ENCODE peak calls at places on chromosome 3, in nine cellular contexts. M, J, B, C, V, N, Q, F and Z are unnamed samples.

GRCh38 chr3:41943444-41943843 is 18.5 kb downstream of the ULK4 start:
- DNase-seq in Q (no peak), V (no peak), F (no peak), N (no peak), J (no peak), B (no peak), M (no peak), C (no peak), Z (no peak)

GRCh38 chr3:113485161-113485609 is 29.8 kb downstream of the SPICE1 start:
- DNase-seq in F (no peak), J (no peak), B (no peak), N (no peak), M (no peak), V (no peak), C (peak), Q (no peak), Z (no peak)

GRCh38 chr3:64067510-64068346 is 44.4 kb upstream of the PSMD6 start:
- DNase-seq in M (no peak), B (no peak), N (no peak), F (no peak), C (no peak), J (no peak), V (no peak), Q (no peak), Z (no peak)

GRCh38 chr3:151290673-151291072 is 12.3 kb upstream of the P2RY14 start:
- DNase-seq in M (no peak), N (no peak), J (peak), C (no peak), B (no peak), F (no peak), Q (no peak), V (no peak), Z (no peak)

GRCh38 chr3:64332461-64333350 is 107.4 kb upstream of the PRICKLE2 start:
- DNase-seq in V (no peak), F (no peak), B (no peak), M (no peak), N (no peak), C (no peak), J (no peak), Q (no peak), Z (no peak)

GRCh38 chr3:42025388-42026138 is 63.7 kb upstream of the ULK4 start:
- DNase-seq in Q (peak), M (peak), V (peak), B (peak), N (peak), F (no peak), J (peak), C (peak), Z (peak)

GRCh38 chr3:106332884-106333283 is 464.1 kb upstream of the CBLB start:
- DNase-seq in F (no peak), J (no peak), V (no peak), B (no peak), M (no peak), C (no peak), Q (no peak), N (no peak), Z (no peak)

GRCh38 chr3:159807137-159808028 is 181.3 kb upstream of the IL12A start:
- DNase-seq in B (no peak), V (no peak), J (no peak), Q (no peak), F (no peak), C (no peak), N (no peak), M (no peak), Z (no peak)

GRCh38 chr3:164221297-164221696 is 857.0 kb downstream of the SI start:
- DNase-seq in Q (no peak), F (no peak), J (no peak), B (no peak), V (no peak), C (no peak), N (no peak), M (no peak), Z (no peak)

GRCh38 chr3:13106308-13106970 is 33.2 kb upstream of the IQSEC1 start:
- DNase-seq in F (no peak), Q (no peak), V (no peak), J (no peak), B (peak), M (no peak), N (no peak), C (no peak), Z (no peak)

GRCh38 chr3:144187531-144188230 is 216.1 kb downstream of the DIPK2A start:
- DNase-seq in V (no peak), B (no peak), J (no peak), C (no peak), M (no peak), Q (no peak), F (no peak), N (no peak), Z (no peak)

GRCh38 chr3:188482929-188483328 is 329.0 kb downstream of the LPP start:
- DNase-seq in V (no peak), N (no peak), C (no peak), M (no peak), Q (no peak), F (no peak), J (no peak), B (no peak), Z (no peak)

GRCh38 chr3:174651951-174652350 is 207.2 kb upstream of the NAALADL2 start:
- DNase-seq in M (no peak), Q (no peak), C (no peak), V (no peak), F (no peak), N (no peak), B (no peak), J (no peak), Z (no peak)

GRCh38 chr3:119569156-119569555 is 9.7 kb upstream of the CD80 start:
- DNase-seq in M (no peak), F (no peak), J (no peak), Q (no peak), C (no peak), B (no peak), V (no peak), N (no peak), Z (no peak)

GRCh38 chr3:152302521-152303021 is 33.8 kb downstream of the MBNL1 start:
- DNase-seq in J (peak), F (no peak), Q (no peak), V (peak), M (no peak), C (peak), N (no peak), B (no peak), Z (no peak)

GRCh38 chr3:31848921-31849320 is 132.1 kb downstream of the OSBPL10 start:
- DNase-seq in B (no peak), Q (no peak), J (no peak), F (no peak), V (no peak), M (no peak), C (no peak), N (no peak), Z (peak)

GRCh38 chr3:27354588-27355203 is 14.5 kb downstream of the NEK10 start:
- DNase-seq in J (no peak), C (peak), Q (no peak), B (no peak), F (no peak), N (no peak), M (no peak), V (no peak), Z (no peak)

GRCh38 chr3:141050913-141051632 is at the start of gene SPSB4:
- DNase-seq in F (peak), Q (no peak), V (no peak), N (no peak), M (peak), C (peak), B (peak), J (peak), Z (peak)

GRCh38 chr3:35639251-35640185 is at the start of gene ARPP21:
- DNase-seq in Q (no peak), N (no peak), J (peak), V (peak), C (no peak), F (peak), M (peak), B (peak), Z (peak)

GRCh38 chr3:116140100-116140689 is 305.1 kb downstream of the LSAMP start:
- DNase-seq in M (no peak), Q (no peak), C (no peak), V (no peak), F (no peak), J (peak), N (no peak), B (no peak), Z (peak)

GRCh38 chr3:59143447-59143846 is 93.6 kb upstream of the CFAP20DC start:
- DNase-seq in F (no peak), Q (no peak), C (no peak), N (no peak), M (no peak), V (no peak), J (no peak), B (no peak), Z (no peak)

GRCh38 chr3:23987376-23987775 is 42.3 kb downstream of the NR1D2 start:
- DNase-seq in N (no peak), B (no peak), C (no peak), Q (no peak), J (peak), V (no peak), F (no peak), M (no peak), Z (no peak)

GRCh38 chr3:155185623-155186022 is 105.5 kb downstream of the MME start:
- DNase-seq in M (no peak), Q (no peak), V (no peak), N (no peak), F (no peak), C (no peak), B (no peak), J (no peak), Z (no peak)

GRCh38 chr3:73765878-73766564 is 141.3 kb upstream of the PDZRN3 start:
- DNase-seq in C (no peak), F (no peak), N (no peak), Q (no peak), M (no peak), B (no peak), V (no peak), J (no peak), Z (no peak)

GRCh38 chr3:100875239-100875638 is 118.0 kb downstream of the ABI3BP start:
- DNase-seq in V (no peak), J (no peak), M (no peak), F (no peak), B (no peak), Q (no peak), N (no peak), C (peak), Z (no peak)

GRCh38 chr3:112373924-112374323 is 41.0 kb downstream of the CD200 start:
- DNase-seq in M (no peak), J (peak), C (no peak), B (no peak), F (no peak), Q (no peak), V (no peak), N (no peak), Z (no peak)

GRCh38 chr3:25338158-25338725 is 89.8 kb upstream of the RARB start:
- DNase-seq in F (no peak), J (no peak), N (no peak), V (no peak), C (no peak), Q (no peak), M (no peak), B (no peak), Z (no peak)

GRCh38 chr3:48595075-48595525 is at the start of gene COL7A1:
- DNase-seq in M (no peak), B (no peak), F (peak), Q (no peak), J (no peak), N (no peak), V (no peak), C (no peak), Z (no peak)

GRCh38 chr3:77041156-77041696 is 1.3 kb downstream of the ROBO2 start:
- DNase-seq in C (no peak), Q (no peak), M (no peak), V (no peak), F (no peak), J (no peak), B (no peak), N (no peak), Z (no peak)

GRCh38 chr3:146747928-146748327 is 142.8 kb upstream of the PLSCR5 start:
- DNase-seq in M (no peak), C (no peak), F (no peak), B (no peak), J (no peak), V (no peak), Q (no peak), N (no peak), Z (no peak)

GRCh38 chr3:25033407-25034029 is 394.5 kb upstream of the RARB start:
- DNase-seq in B (peak), M (no peak), N (no peak), V (no peak), C (peak), F (no peak), Q (no peak), J (peak), Z (peak)

GRCh38 chr3:133238015-133238414 is 161.8 kb upstream of the BFSP2 start:
- DNase-seq in M (no peak), Q (no peak), C (no peak), B (no peak), N (no peak), V (no peak), J (no peak), F (no peak), Z (no peak)

GRCh38 chr3:136994772-136995516 is 37.2 kb downstream of the IL20RB start:
- DNase-seq in N (peak), M (no peak), F (no peak), B (no peak), Q (peak), V (peak), J (no peak), C (peak), Z (no peak)

GRCh38 chr3:31908391-31909097 is 72.5 kb downstream of the OSBPL10 start:
- DNase-seq in N (no peak), F (no peak), C (no peak), B (peak), Q (no peak), M (no peak), J (peak), V (no peak), Z (no peak)

GRCh38 chr3:156685198-156685597 is 10.8 kb downstream of the TIPARP start:
- DNase-seq in M (no peak), J (peak), N (no peak), B (no peak), Q (no peak), C (no peak), F (no peak), V (no peak), Z (no peak)

GRCh38 chr3:4741404-4742307 is 237.6 kb upstream of the BHLHE40 start:
- DNase-seq in Q (no peak), B (peak), M (no peak), J (peak), C (peak), F (no peak), N (no peak), V (peak), Z (peak)

GRCh38 chr3:15098503-15099363 is at the start of gene RBSN:
- DNase-seq in M (peak), Q (peak), N (peak), J (peak), C (peak), B (peak), F (peak), V (peak), Z (peak)
- TF ChIP-seq POLR2A in M (peak), Q (peak), N (peak), J (peak), C (peak), B (peak), F (peak), V (peak), Z (peak)

DNA sequence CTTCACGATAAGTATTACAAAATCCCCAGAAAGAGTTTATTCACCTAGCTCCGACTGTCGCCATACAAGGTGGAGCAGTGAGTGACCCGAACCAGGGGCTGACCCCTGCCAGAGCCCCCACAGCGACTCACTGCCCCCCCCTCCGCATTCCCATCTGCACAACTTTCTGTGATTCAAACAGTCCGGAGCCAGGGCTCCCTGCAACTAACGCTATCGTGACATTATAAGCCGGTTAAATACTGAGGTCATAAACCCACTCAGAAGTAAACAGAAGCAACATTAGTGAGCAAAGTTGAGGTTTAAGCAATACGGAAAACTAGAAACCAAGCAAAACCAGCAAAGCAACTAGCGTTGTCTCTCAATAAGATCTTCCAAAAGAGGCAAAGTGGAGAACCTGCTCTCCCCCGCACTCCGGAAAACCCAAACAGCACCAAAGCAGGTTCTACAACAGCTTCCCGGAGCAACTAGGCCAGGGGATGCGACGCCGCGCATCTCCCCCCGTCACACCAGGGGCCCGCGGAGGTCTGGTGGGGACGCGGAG is 642 bp downstream of the SCAP start:
- DNase-seq in F (no peak), Q (no peak), N (no peak), V (no peak), M (peak), B (no peak), J (no peak), C (peak), Z (no peak)
- TF ChIP-seq POLR2A in F (no peak), Q (no peak), N (no peak), V (no peak), M (no peak), B (no peak), J (no peak), C (no peak), Z (no peak)

DNA sequence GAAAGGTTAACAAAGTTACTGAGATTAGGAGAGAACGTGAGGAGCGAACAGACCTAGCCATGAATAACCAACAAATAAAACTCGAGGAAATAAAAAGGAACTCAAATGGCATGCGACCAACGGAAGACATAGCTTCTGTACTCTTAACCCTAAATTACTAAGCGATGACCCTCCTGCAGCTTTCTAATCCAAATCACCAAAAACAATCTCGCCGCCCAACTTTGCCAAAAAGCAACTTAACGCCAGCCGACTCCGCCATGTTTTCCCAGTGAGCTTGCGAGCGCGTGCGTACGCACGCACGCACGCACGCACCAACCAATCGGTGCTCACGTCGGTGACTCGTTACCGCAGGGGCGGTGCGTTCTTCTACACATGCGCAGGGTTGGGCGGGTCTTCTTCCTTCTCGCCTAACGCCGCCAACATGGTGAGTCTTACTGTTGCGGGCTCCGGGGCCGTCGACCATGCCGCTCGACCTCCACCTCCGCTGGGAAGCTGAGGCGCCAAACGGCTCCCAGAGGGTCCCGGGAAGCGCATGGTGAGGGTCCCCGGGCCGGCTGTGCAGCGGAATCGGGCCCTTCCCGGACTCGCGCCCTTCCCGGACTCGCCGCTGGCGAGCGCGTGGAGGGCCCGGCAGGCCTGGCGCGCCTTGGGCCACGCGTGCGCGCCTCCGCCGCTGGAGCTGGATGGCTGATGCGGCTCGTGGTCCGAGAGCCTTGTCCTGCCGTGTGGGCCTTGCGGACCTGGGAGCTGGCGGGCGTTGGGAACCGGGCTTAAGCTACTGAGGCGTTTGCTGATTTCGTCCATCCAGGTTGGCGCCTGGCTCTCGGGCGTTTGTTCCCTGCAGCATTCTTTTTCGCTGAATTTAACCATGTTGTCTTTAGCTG is at the start of gene RPL14:
- DNase-seq in N (peak), C (peak), Q (peak), V (peak), F (peak), J (peak), M (peak), B (peak), Z (peak)
- TF ChIP-seq POLR2A in N (peak), C (peak), Q (peak), V (peak), F (peak), J (peak), M (peak), B (peak), Z (peak)

GRCh38 chr3:114551770-114552526 is 258.1 kb downstream of the TIGIT start:
- DNase-seq in J (no peak), B (peak), M (no peak), Q (no peak), V (no peak), F (no peak), N (no peak), C (no peak), Z (no peak)
- TF ChIP-seq POLR2A in J (no peak), B (no peak), M (no peak), Q (no peak), V (no peak), F (no peak), N (no peak), C (no peak), Z (no peak)